ENCODE peak calls at places on chromosomes 6 and 20, in ten cellular contexts. One of them, this sample, is unnamed.

GRCh38 chr6:124879992-124880355 is 82.3 kb upstream of the RNF217 start:
- DNase-seq in pancreas: no peak
- DNase-seq in esophagus squamous epithelium: no peak
- DNase-seq in SJSA1: no peak
- DNase-seq in foreskin keratinocyte: no peak
- DNase-seq in left lung: no peak
- DNase-seq in GM23338: no peak
- DNase-seq in sigmoid colon: no peak
- DNase-seq in gastrocnemius medialis: no peak
- DNase-seq in IMR-90: no peak
- DNase-seq in this sample: no peak

GRCh38 chr6:35079311-35080000 is 61.7 kb downstream of the TCP11 start:
- DNase-seq in left lung: peak; percentile 21
- DNase-seq in GM23338: no peak
- DNase-seq in IMR-90: no peak
- DNase-seq in esophagus squamous epithelium: no peak
- DNase-seq in sigmoid colon: peak; percentile 55
- DNase-seq in foreskin keratinocyte: no peak
- DNase-seq in SJSA1: no peak
- DNase-seq in pancreas: no peak
- DNase-seq in gastrocnemius medialis: no peak
- DNase-seq in this sample: no peak

GRCh38 chr20:4161447-4162251 is 146.3 kb upstream of the RNF24 start:
- DNase-seq in SJSA1: no peak
- DNase-seq in foreskin keratinocyte: no peak
- DNase-seq in pancreas: peak; percentile 73
- DNase-seq in IMR-90: no peak
- DNase-seq in GM23338: peak; percentile 35
- DNase-seq in sigmoid colon: no peak
- DNase-seq in gastrocnemius medialis: no peak
- DNase-seq in esophagus squamous epithelium: no peak
- DNase-seq in left lung: peak; percentile 44
- DNase-seq in this sample: peak; percentile 40

GRCh38 chr6:165858571-165858970 is 195.5 kb upstream of the PDE10A start:
- DNase-seq in gastrocnemius medialis: no peak
- DNase-seq in GM23338: peak; percentile 66
- DNase-seq in esophagus squamous epithelium: no peak
- DNase-seq in pancreas: no peak
- DNase-seq in SJSA1: no peak
- DNase-seq in left lung: no peak
- DNase-seq in sigmoid colon: no peak
- DNase-seq in foreskin keratinocyte: no peak
- DNase-seq in IMR-90: peak; percentile 44
- DNase-seq in this sample: no peak

GRCh38 chr6:90167514-90168379 is 128.9 kb downstream of the BACH2 start:
- DNase-seq in pancreas: no peak
- DNase-seq in esophagus squamous epithelium: no peak
- DNase-seq in sigmoid colon: no peak
- DNase-seq in IMR-90: no peak
- DNase-seq in SJSA1: no peak
- DNase-seq in foreskin keratinocyte: no peak
- DNase-seq in GM23338: no peak
- DNase-seq in gastrocnemius medialis: no peak
- DNase-seq in left lung: no peak
- DNase-seq in this sample: no peak

GRCh38 chr6:106087548-106088325 is 1.6 kb downstream of the PRDM1 start:
- DNase-seq in left lung: peak; percentile 52
- DNase-seq in foreskin keratinocyte: peak; percentile 23
- DNase-seq in pancreas: no peak
- DNase-seq in esophagus squamous epithelium: no peak
- DNase-seq in IMR-90: peak; percentile 87
- DNase-seq in SJSA1: peak; percentile 73
- DNase-seq in sigmoid colon: no peak
- DNase-seq in gastrocnemius medialis: peak; percentile 31
- DNase-seq in GM23338: peak; percentile 53
- DNase-seq in this sample: no peak

GRCh38 chr6:148771896-148772554 is 25.2 kb downstream of the UST start:
- DNase-seq in GM23338: no peak
- DNase-seq in left lung: no peak
- DNase-seq in pancreas: no peak
- DNase-seq in sigmoid colon: no peak
- DNase-seq in SJSA1: no peak
- DNase-seq in esophagus squamous epithelium: no peak
- DNase-seq in gastrocnemius medialis: no peak
- DNase-seq in foreskin keratinocyte: no peak
- DNase-seq in IMR-90: no peak
- DNase-seq in this sample: no peak

GRCh38 chr6:39426057-39426592 is 103.6 kb upstream of the KCNK16 start:
- DNase-seq in esophagus squamous epithelium: no peak
- DNase-seq in sigmoid colon: no peak
- DNase-seq in pancreas: no peak
- DNase-seq in foreskin keratinocyte: peak; percentile 86
- DNase-seq in GM23338: no peak
- DNase-seq in gastrocnemius medialis: no peak
- DNase-seq in left lung: no peak
- DNase-seq in IMR-90: peak; percentile 33
- DNase-seq in SJSA1: peak; percentile 69
- DNase-seq in this sample: peak; percentile 33

GRCh38 chr20:3613821-3614440 is 49.3 kb downstream of the GFRA4 start:
- DNase-seq in GM23338: no peak
- DNase-seq in sigmoid colon: no peak
- DNase-seq in SJSA1: no peak
- DNase-seq in foreskin keratinocyte: no peak
- DNase-seq in IMR-90: peak; percentile 6
- DNase-seq in left lung: no peak
- DNase-seq in esophagus squamous epithelium: no peak
- DNase-seq in gastrocnemius medialis: no peak
- DNase-seq in pancreas: no peak
- DNase-seq in this sample: no peak

DNA sequence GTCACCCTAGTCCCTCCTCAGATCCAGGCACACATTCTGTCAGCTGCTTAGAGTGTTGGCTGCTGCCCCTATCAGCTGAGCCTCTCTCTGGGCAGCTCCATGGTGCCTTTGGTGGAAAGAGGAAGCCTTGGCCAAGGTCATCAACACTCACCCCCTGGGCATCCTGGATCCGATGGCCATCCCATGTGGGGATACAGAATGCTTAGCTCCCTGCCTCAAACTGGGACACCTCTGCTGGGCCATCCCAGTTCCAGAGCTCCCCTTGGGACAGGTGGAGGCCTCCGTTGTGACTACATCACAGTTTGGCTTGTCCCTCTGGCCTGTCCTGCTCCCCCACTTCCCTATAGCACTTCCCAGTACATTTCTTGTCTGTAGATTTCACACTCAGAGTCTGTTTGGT is 45.6 kb downstream of the TOX2 start:
- DNase-seq in foreskin keratinocyte: no peak
- DNase-seq in SJSA1: no peak
- DNase-seq in sigmoid colon: no peak
- DNase-seq in gastrocnemius medialis: no peak
- DNase-seq in GM23338: no peak
- DNase-seq in pancreas: no peak
- DNase-seq in esophagus squamous epithelium: no peak
- DNase-seq in IMR-90: no peak
- DNase-seq in left lung: no peak
- DNase-seq in this sample: no peak
- H3K4me1 ChIP-seq in foreskin keratinocyte: peaks cover 8% of the 10 kb centered on the region
- H3K4me1 ChIP-seq in SJSA1: peaks cover 59% of the 10 kb centered on the region
- H3K4me1 ChIP-seq in sigmoid colon: peaks cover 6% of the 10 kb centered on the region
- H3K4me1 ChIP-seq in gastrocnemius medialis: no peaks in the 10 kb centered on the region
- H3K4me1 ChIP-seq in GM23338: peaks cover 18% of the 10 kb centered on the region
- H3K4me1 ChIP-seq in pancreas: peaks cover 11% of the 10 kb centered on the region
- H3K4me1 ChIP-seq in esophagus squamous epithelium: peaks cover 60% of the 10 kb centered on the region
- H3K4me1 ChIP-seq in IMR-90: peaks cover 27% of the 10 kb centered on the region
- H3K4me1 ChIP-seq in left lung: peaks cover 17% of the 10 kb centered on the region
- H3K4me1 ChIP-seq in this sample: no peaks in the 10 kb centered on the region

GRCh38 chr6:30679765-30680535 is 6.5 kb downstream of the PPP1R18 start:
- DNase-seq in SJSA1: no peak
- DNase-seq in pancreas: no peak
- DNase-seq in GM23338: no peak
- DNase-seq in foreskin keratinocyte: no peak
- DNase-seq in sigmoid colon: no peak
- DNase-seq in IMR-90: no peak
- DNase-seq in gastrocnemius medialis: no peak
- DNase-seq in left lung: no peak
- DNase-seq in esophagus squamous epithelium: no peak
- DNase-seq in this sample: no peak

GRCh38 chr6:30682181-30683117 is 4.0 kb downstream of the PPP1R18 start:
- DNase-seq in esophagus squamous epithelium: peak; percentile 70
- DNase-seq in foreskin keratinocyte: peak; percentile 59
- DNase-seq in pancreas: peak; percentile 49
- DNase-seq in GM23338: peak; percentile 50
- DNase-seq in SJSA1: peak; percentile 96
- DNase-seq in sigmoid colon: peak; percentile 94
- DNase-seq in IMR-90: peak; percentile 95
- DNase-seq in left lung: peak; percentile 90
- DNase-seq in gastrocnemius medialis: peak; percentile 52
- DNase-seq in this sample: no peak

GRCh38 chr6:30676660-30677270 is 4.0 kb upstream of the DHX16 start:
- DNase-seq in SJSA1: no peak
- DNase-seq in GM23338: no peak
- DNase-seq in sigmoid colon: no peak
- DNase-seq in foreskin keratinocyte: no peak
- DNase-seq in gastrocnemius medialis: no peak
- DNase-seq in pancreas: no peak
- DNase-seq in IMR-90: no peak
- DNase-seq in esophagus squamous epithelium: no peak
- DNase-seq in left lung: no peak
- DNase-seq in this sample: no peak

GRCh38 chr6:30681696-30682180 is 4.7 kb downstream of the PPP1R18 start:
- DNase-seq in GM23338: no peak
- DNase-seq in esophagus squamous epithelium: no peak
- DNase-seq in sigmoid colon: no peak
- DNase-seq in pancreas: no peak
- DNase-seq in foreskin keratinocyte: no peak
- DNase-seq in gastrocnemius medialis: no peak
- DNase-seq in IMR-90: no peak
- DNase-seq in left lung: no peak
- DNase-seq in SJSA1: peak; percentile 69
- DNase-seq in this sample: no peak

GRCh38 chr6:30678964-30679726 is 6.3 kb upstream of the DHX16 start:
- DNase-seq in foreskin keratinocyte: no peak
- DNase-seq in gastrocnemius medialis: peak; percentile 68
- DNase-seq in IMR-90: peak; percentile 73
- DNase-seq in sigmoid colon: peak; percentile 94
- DNase-seq in esophagus squamous epithelium: no peak
- DNase-seq in SJSA1: peak; percentile 82
- DNase-seq in left lung: peak; percentile 85
- DNase-seq in GM23338: peak; percentile 88
- DNase-seq in pancreas: peak; percentile 74
- DNase-seq in this sample: peak; percentile 88
- H3K4me1 ChIP-seq in foreskin keratinocyte: peaks cover 9% of the 10 kb centered on the region
- H3K4me1 ChIP-seq in gastrocnemius medialis: peaks cover 18% of the 10 kb centered on the region
- H3K4me1 ChIP-seq in IMR-90: peaks cover 14% of the 10 kb centered on the region
- H3K4me1 ChIP-seq in sigmoid colon: peaks cover 55% of the 10 kb centered on the region
- H3K4me1 ChIP-seq in esophagus squamous epithelium: peaks cover 57% of the 10 kb centered on the region
- H3K4me1 ChIP-seq in SJSA1: peaks cover 45% of the 10 kb centered on the region
- H3K4me1 ChIP-seq in left lung: peaks cover 13% of the 10 kb centered on the region
- H3K4me1 ChIP-seq in GM23338: peaks cover 31% of the 10 kb centered on the region
- H3K4me1 ChIP-seq in pancreas: no peaks in the 10 kb centered on the region
- H3K4me1 ChIP-seq in this sample: peaks cover 7% of the 10 kb centered on the region

DNA sequence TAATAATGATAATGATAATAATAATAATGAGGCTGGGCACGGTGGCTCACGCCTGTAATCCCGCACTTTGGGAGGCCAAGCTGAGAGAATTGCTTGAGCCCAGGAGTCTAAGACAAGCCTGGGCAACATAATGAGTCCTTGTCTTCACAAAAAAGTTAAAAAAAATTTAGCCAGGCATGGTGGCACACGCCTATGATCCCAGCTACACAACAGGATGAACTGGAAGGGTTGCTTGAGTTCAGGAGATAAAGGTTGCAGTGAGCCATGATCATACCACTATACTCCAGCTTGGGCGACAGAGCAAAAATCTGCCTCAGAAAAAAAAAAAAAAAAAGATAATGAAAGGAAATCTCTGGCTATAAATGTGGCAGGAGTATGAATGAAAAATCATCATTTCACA is 213.4 kb downstream of the HIVEP2 start:
- DNase-seq in pancreas: no peak
- DNase-seq in IMR-90: no peak
- DNase-seq in sigmoid colon: no peak
- DNase-seq in esophagus squamous epithelium: no peak
- DNase-seq in gastrocnemius medialis: no peak
- DNase-seq in left lung: no peak
- DNase-seq in GM23338: no peak
- DNase-seq in SJSA1: no peak
- DNase-seq in foreskin keratinocyte: peak; percentile 55
- DNase-seq in this sample: no peak
- H3K4me1 ChIP-seq in pancreas: no peaks in the 10 kb centered on the region
- H3K4me1 ChIP-seq in IMR-90: no peaks in the 10 kb centered on the region
- H3K4me1 ChIP-seq in sigmoid colon: no peaks in the 10 kb centered on the region
- H3K4me1 ChIP-seq in esophagus squamous epithelium: peaks cover 60% of the 10 kb centered on the region
- H3K4me1 ChIP-seq in gastrocnemius medialis: peaks cover 4% of the 10 kb centered on the region
- H3K4me1 ChIP-seq in left lung: peaks cover 3% of the 10 kb centered on the region
- H3K4me1 ChIP-seq in GM23338: peaks cover 8% of the 10 kb centered on the region
- H3K4me1 ChIP-seq in SJSA1: peaks cover 3% of the 10 kb centered on the region
- H3K4me1 ChIP-seq in foreskin keratinocyte: no peaks in the 10 kb centered on the region
- H3K4me1 ChIP-seq in this sample: no peaks in the 10 kb centered on the region

GRCh38 chr6:52564856-52565255 is 12.0 kb downstream of the TRAM2 start:
- DNase-seq in pancreas: no peak
- DNase-seq in left lung: no peak
- DNase-seq in sigmoid colon: no peak
- DNase-seq in GM23338: no peak
- DNase-seq in foreskin keratinocyte: no peak
- DNase-seq in esophagus squamous epithelium: no peak
- DNase-seq in gastrocnemius medialis: no peak
- DNase-seq in SJSA1: no peak
- DNase-seq in IMR-90: no peak
- DNase-seq in this sample: no peak
- H3K4me1 ChIP-seq in pancreas: no peaks in the 10 kb centered on the region
- H3K4me1 ChIP-seq in left lung: peaks cover 15% of the 10 kb centered on the region
- H3K4me1 ChIP-seq in sigmoid colon: peaks cover 65% of the 10 kb centered on the region
- H3K4me1 ChIP-seq in GM23338: peaks cover 28% of the 10 kb centered on the region
- H3K4me1 ChIP-seq in foreskin keratinocyte: peaks cover 4% of the 10 kb centered on the region
- H3K4me1 ChIP-seq in esophagus squamous epithelium: peaks cover 77% of the 10 kb centered on the region
- H3K4me1 ChIP-seq in gastrocnemius medialis: peaks cover 24% of the 10 kb centered on the region
- H3K4me1 ChIP-seq in SJSA1: peaks cover 22% of the 10 kb centered on the region
- H3K4me1 ChIP-seq in IMR-90: peaks cover 37% of the 10 kb centered on the region
- H3K4me1 ChIP-seq in this sample: no peaks in the 10 kb centered on the region

GRCh38 chr20:10078403-10078802 is 43.6 kb downstream of the ANKEF1 start:
- DNase-seq in gastrocnemius medialis: no peak
- DNase-seq in SJSA1: no peak
- DNase-seq in esophagus squamous epithelium: no peak
- DNase-seq in left lung: no peak
- DNase-seq in sigmoid colon: no peak
- DNase-seq in IMR-90: no peak
- DNase-seq in pancreas: peak; percentile 61
- DNase-seq in GM23338: no peak
- DNase-seq in foreskin keratinocyte: no peak
- DNase-seq in this sample: no peak
- H3K4me1 ChIP-seq in gastrocnemius medialis: no peaks in the 10 kb centered on the region
- H3K4me1 ChIP-seq in SJSA1: peaks cover 5% of the 10 kb centered on the region
- H3K4me1 ChIP-seq in esophagus squamous epithelium: peaks cover 72% of the 10 kb centered on the region
- H3K4me1 ChIP-seq in left lung: no peaks in the 10 kb centered on the region
- H3K4me1 ChIP-seq in sigmoid colon: no peaks in the 10 kb centered on the region
- H3K4me1 ChIP-seq in IMR-90: peaks cover 2% of the 10 kb centered on the region
- H3K4me1 ChIP-seq in pancreas: peaks cover 26% of the 10 kb centered on the region
- H3K4me1 ChIP-seq in GM23338: no peaks in the 10 kb centered on the region
- H3K4me1 ChIP-seq in foreskin keratinocyte: peaks cover 57% of the 10 kb centered on the region
- H3K4me1 ChIP-seq in this sample: no peaks in the 10 kb centered on the region